ENCODE peak calls at places on chromosomes 6 and 20, in five cellular contexts. F, K, G, D and N are unnamed samples.
A peak's percentile ranks its signal among the peaks of the same experiment; 100 is the strongest.

GRCh38 chr6:167652042-167652700 is 174.5 kb upstream of the AFDN start:
- DNase-seq in F (no peak), D (no peak), K (no peak), G (no peak), N (no peak)

GRCh38 chr6:158496700-158497099 is 63.2 kb upstream of the TMEM181 start:
- DNase-seq in F (no peak), K (no peak), D (no peak), G (no peak), N (no peak)

GRCh38 chr6:130307752-130308361 is 58.0 kb upstream of the TMEM200A start:
- DNase-seq in G (peak; percentile 61), K (no peak), D (peak; percentile 4), F (no peak), N (peak; percentile 91)

GRCh38 chr6:159106627-159107241 is 61.9 kb upstream of the TAGAP start:
- DNase-seq in F (peak; percentile 84), K (no peak), D (peak; percentile 30), G (peak; percentile 33), N (peak; percentile 40)

GRCh38 chr20:40085513-40085912 is 603.5 kb downstream of the MAFB start:
- DNase-seq in G (no peak), F (no peak), K (no peak), D (no peak), N (no peak)

GRCh38 chr6:4057036-4057435 is 21.9 kb downstream of the FAM217A start:
- DNase-seq in G (no peak), K (no peak), F (no peak), D (no peak), N (no peak)

GRCh38 chr6:20340459-20340858 is 61.2 kb upstream of the E2F3 start:
- DNase-seq in K (no peak), D (no peak), G (no peak), F (no peak), N (no peak)

GRCh38 chr20:44079291-44079690 is 107.7 kb downstream of the JPH2 start:
- DNase-seq in G (no peak), D (no peak), F (no peak), K (no peak), N (no peak)

GRCh38 chr20:39070484-39071231 is 108.5 kb downstream of the DHX35 start:
- DNase-seq in F (no peak), D (no peak), K (no peak), G (peak; percentile 71), N (peak; percentile 56)

DNA sequence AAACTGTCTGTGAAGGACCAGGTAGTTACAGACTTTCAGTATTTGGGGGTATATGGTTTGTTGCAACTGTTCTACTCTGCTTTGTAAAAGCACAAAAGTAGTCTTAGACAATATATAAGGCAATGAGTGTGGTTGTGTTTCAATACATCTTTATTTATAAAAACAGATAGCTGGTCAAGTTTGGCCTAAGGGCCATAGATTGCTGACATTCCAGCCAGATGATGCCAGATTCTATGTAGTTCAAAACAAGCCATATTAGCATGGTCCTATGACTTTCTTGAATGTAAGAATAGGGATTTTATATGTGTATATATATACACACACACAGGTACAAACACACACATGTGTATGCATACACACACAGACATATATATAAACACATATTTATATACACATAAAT is 201.8 kb downstream of the GRIK2 start:
- DNase-seq in K (no peak), G (no peak), F (no peak), D (no peak), N (peak; percentile 31)
- TF ChIP-seq USF2 in K (no peak), G (no peak), F (no peak), D (no peak), N (no peak)

GRCh38 chr6:70838907-70839285 is 118.0 kb downstream of the B3GAT2 start:
- DNase-seq in D (no peak), G (peak; percentile 8), F (no peak), K (no peak), N (peak; percentile 11)
- TF ChIP-seq USF2 in D (no peak), G (no peak), F (no peak), K (no peak), N (no peak)

GRCh38 chr6:12012231-12012565 is at the start of gene HIVEP1:
- DNase-seq in D (no peak), G (no peak), K (no peak), F (peak; percentile 41), N (no peak)
- TF ChIP-seq USF2 in D (no peak), G (no peak), K (no peak), F (no peak), N (no peak)

GRCh38 chr6:30884521-30885480 is 482 bp downstream of the DDR1 start:
- DNase-seq in F (peak; percentile 57), G (no peak), K (no peak), D (peak; percentile 47), N (peak; percentile 15)

GRCh38 chr6:30886897-30887255 is 2.6 kb downstream of the DDR1 start:
- DNase-seq in K (no peak), G (no peak), F (no peak), D (no peak), N (no peak)

GRCh38 chr6:30887901-30888300 is 3.6 kb downstream of the DDR1 start:
- DNase-seq in K (no peak), F (no peak), G (no peak), D (no peak), N (no peak)

GRCh38 chr6:30885481-30885998 is 1.2 kb downstream of the DDR1 start:
- DNase-seq in D (peak; percentile 28), F (no peak), G (peak; percentile 70), K (no peak), N (peak; percentile 18)

GRCh38 chr6:30885999-30886896 is 1.9 kb downstream of the DDR1 start:
- DNase-seq in G (peak; percentile 95), D (peak; percentile 88), F (peak; percentile 90), K (peak; percentile 87), N (peak; percentile 79)
- TF ChIP-seq USF2 in G (no peak), D (no peak), F (no peak), K (no peak), N (no peak)

GRCh38 chr6:170447561-170447930 is 105.6 kb downstream of the PSMB1 start:
- DNase-seq in G (no peak), K (no peak), F (no peak), D (no peak), N (no peak)

GRCh38 chr6:170446841-170447560 is 106.1 kb downstream of the PSMB1 start:
- DNase-seq in K (no peak), D (no peak), F (no peak), G (no peak), N (no peak)

GRCh38 chr6:170444811-170445211 is 108.3 kb downstream of the PSMB1 start:
- DNase-seq in G (no peak), K (no peak), F (no peak), D (no peak), N (no peak)

GRCh38 chr6:170445487-170445886 is 107.6 kb downstream of the PSMB1 start:
- DNase-seq in D (no peak), F (no peak), G (no peak), K (no peak), N (no peak)

GRCh38 chr6:170445984-170446383 is 107.1 kb downstream of the PSMB1 start:
- DNase-seq in G (no peak), D (no peak), K (no peak), F (no peak), N (no peak)
- TF ChIP-seq USF2 in G (no peak), D (no peak), K (no peak), F (no peak), N (no peak)

DNA sequence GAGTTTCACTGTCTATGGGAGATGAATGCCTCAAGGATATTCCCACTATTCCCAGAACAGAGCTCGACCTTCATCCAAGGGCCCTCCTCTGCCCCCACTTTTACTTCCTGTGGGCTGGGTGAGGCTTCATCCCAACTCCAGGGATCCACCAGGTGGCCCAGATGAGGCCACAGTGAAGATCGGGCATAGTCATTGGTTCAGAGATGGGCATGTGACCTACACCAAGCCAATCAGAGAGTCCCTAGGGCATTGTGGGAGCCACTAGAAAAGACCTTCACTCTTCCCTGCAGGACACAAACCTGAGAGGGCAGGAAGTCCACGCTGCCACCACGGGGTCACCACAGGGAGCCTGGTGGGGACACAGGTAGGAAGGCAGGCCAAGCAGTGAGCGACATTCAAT is 72.9 kb upstream of the SLC22A16 start:
- DNase-seq in F (no peak), K (no peak), G (no peak), D (no peak), N (no peak)
- TF ChIP-seq USF2 in F (peak; percentile 77), K (no peak), G (no peak), D (peak; percentile 25), N (no peak)

GRCh38 chr6:107488174-107488874 is 1.6 kb upstream of the SOBP start:
- DNase-seq in G (no peak), D (peak; percentile 8), K (no peak), F (no peak), N (no peak)
- TF ChIP-seq USF2 in G (no peak), D (no peak), K (no peak), F (no peak), N (no peak)